ENCODE peak calls at places on chromosomes 3 and 15, in nine cellular contexts. M is esophagus squamous epithelium, H is A549, W is adrenal gland, D is neural progenitor cell, R is thoracic aorta, U is foreskin fibroblast, L is K562, V is fibroblast of lung. I is an unnamed sample.

GRCh38 chr15:71802770-71803169 is 7.6 kb upstream of the NR2E3 start:
- DNase-seq in M (no peak), H (no peak), W (no peak), D (peak; percentile 47), R (no peak), U (no peak), L (peak; percentile 49), V (no peak), I (no peak)

GRCh38 chr3:14876942-14877341 is 58.2 kb downstream of the FGD5 start:
- DNase-seq in M (peak; percentile 7), H (peak; percentile 76), W (peak; percentile 83), D (no peak), R (peak; percentile 9), U (peak; percentile 30), L (no peak), V (peak; percentile 78), I (no peak)

GRCh38 chr3:105806361-105806760 is 62.5 kb downstream of the CBLB start:
- DNase-seq in M (no peak), H (peak; percentile 68), W (no peak), D (no peak), R (no peak), U (peak; percentile 54), L (peak; percentile 27), V (peak; percentile 61), I (no peak)

GRCh38 chr3:113008117-113008516 is 17.3 kb downstream of the GTPBP8 start:
- DNase-seq in M (no peak), H (no peak), W (no peak), D (no peak), R (no peak), U (peak; percentile 25), L (no peak), V (peak; percentile 26), I (no peak)

GRCh38 chr3:30626443-30627181 is 20.2 kb downstream of the TGFBR2 start:
- DNase-seq in M (no peak), H (peak; percentile 64), W (no peak), D (no peak), R (no peak), U (no peak), L (no peak), V (peak; percentile 61), I (peak; percentile 96)

GRCh38 chr3:126057936-126058335 is 26.0 kb downstream of the SLC41A3 start:
- DNase-seq in M (no peak), H (no peak), W (no peak), D (no peak), R (no peak), U (no peak), L (no peak), V (no peak), I (no peak)

GRCh38 chr3:192482391-192482790 is 244.9 kb downstream of the FGF12 start:
- DNase-seq in M (no peak), H (no peak), W (no peak), D (no peak), R (no peak), U (no peak), L (no peak), V (no peak), I (no peak)

GRCh38 chr3:113166719-113167492 is 44.5 kb upstream of the BOC start:
- DNase-seq in M (no peak), H (no peak), W (peak; percentile 87), D (peak; percentile 55), R (no peak), U (peak; percentile 64), L (no peak), V (peak; percentile 73), I (peak; percentile 55)

GRCh38 chr15:60590935-60591490 is 112.1 kb upstream of the ICE2 start:
- DNase-seq in M (no peak), H (peak; percentile 47), W (peak; percentile 77), D (peak; percentile 91), R (no peak), U (peak; percentile 28), L (no peak), V (peak; percentile 47), I (no peak)

GRCh38 chr15:55993804-55994539 is 560 bp upstream of the NEDD4 start:
- DNase-seq in M (no peak), H (peak; percentile 69), W (peak; percentile 74), D (peak; percentile 78), R (no peak), U (peak; percentile 56), L (peak; percentile 47), V (peak; percentile 65), I (peak; percentile 81)

GRCh38 chr3:13018039-13018431 is 55.2 kb downstream of the IQSEC1 start:
- DNase-seq in M (no peak), H (no peak), W (peak; percentile 90), D (peak; percentile 74), R (no peak), U (peak; percentile 24), L (no peak), V (no peak), I (no peak)

GRCh38 chr3:146679995-146680394 is 74.8 kb upstream of the PLSCR5 start:
- DNase-seq in M (no peak), H (no peak), W (no peak), D (no peak), R (no peak), U (no peak), L (no peak), V (no peak), I (no peak)

GRCh38 chr3:139772539-139773500 is 95.0 kb upstream of the NMNAT3 start:
- DNase-seq in M (no peak), H (no peak), W (peak; percentile 15), D (no peak), R (no peak), U (peak; percentile 66), L (no peak), V (peak; percentile 91), I (peak; percentile 89)

GRCh38 chr3:81426826-81427565 is 334.4 kb downstream of the GBE1 start:
- DNase-seq in M (no peak), H (no peak), W (no peak), D (no peak), R (no peak), U (no peak), L (no peak), V (no peak), I (no peak)

GRCh38 chr3:42653560-42654330 is at the start of gene ZBTB47:
- DNase-seq in M (no peak), H (no peak), W (peak; percentile 83), D (peak; percentile 41), R (no peak), U (no peak), L (peak; percentile 46), V (peak; percentile 49), I (no peak)

GRCh38 chr3:184316792-184317191 is 2.4 kb downstream of the EIF4G1 start:
- DNase-seq in M (no peak), H (no peak), W (no peak), D (no peak), R (no peak), U (no peak), L (no peak), V (no peak), I (no peak)

GRCh38 chr3:184322731-184323487 is 8.5 kb downstream of the EIF4G1 start:
- DNase-seq in M (no peak), H (no peak), W (peak; percentile 96), D (no peak), R (no peak), U (no peak), L (no peak), V (no peak), I (no peak)

GRCh38 chr3:184317201-184317600 is 2.8 kb downstream of the EIF4G1 start:
- DNase-seq in M (no peak), H (no peak), W (no peak), D (no peak), R (no peak), U (no peak), L (no peak), V (no peak), I (no peak)

GRCh38 chr3:184321666-184322065 is 7.3 kb downstream of the EIF4G1 start:
- DNase-seq in M (no peak), H (no peak), W (no peak), D (no peak), R (no peak), U (no peak), L (no peak), V (no peak), I (no peak)

DNA sequence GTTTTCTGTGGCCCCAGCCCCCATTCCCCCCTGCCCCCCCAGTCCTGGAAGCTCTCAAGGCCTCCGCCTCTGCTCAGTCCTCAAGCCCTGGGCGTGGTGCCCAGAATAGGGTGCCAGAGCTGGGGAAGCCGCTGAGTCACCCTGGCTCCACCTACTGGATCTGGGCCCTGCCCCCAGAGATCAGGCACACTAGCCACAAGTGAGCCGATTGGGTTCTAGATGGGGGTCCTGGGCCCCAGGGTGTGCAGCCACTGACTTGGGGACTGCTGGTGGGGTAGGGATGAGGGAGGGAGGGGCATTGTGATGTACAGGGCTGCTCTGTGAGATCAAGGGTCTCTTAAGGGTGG is 5.7 kb downstream of the EIF4G1 start:
- DNase-seq in M (peak; percentile 55), H (peak; percentile 88), W (peak; percentile 99), D (no peak), R (peak; percentile 90), U (peak; percentile 97), L (peak; percentile 39), V (peak; percentile 97), I (peak; percentile 81)
- H3K4me3 ChIP-seq in M (peak overlapping the region; percentile 50), H (peak overlapping the region; percentile 32), W (no peak overlapping the region), D (no peak overlapping the region), R (peak overlapping the region; percentile 65), U (peak overlapping the region; percentile 37), L (no peak overlapping the region), V (peak overlapping the region; percentile 41), I (peak overlapping the region; percentile 17)

GRCh38 chr3:53798144-53798543 is 48.1 kb downstream of the CHDH start:
- DNase-seq in M (no peak), H (no peak), W (no peak), D (no peak), R (no peak), U (no peak), L (no peak), V (no peak), I (no peak)
- H3K4me3 ChIP-seq in M (no peak overlapping the region), H (no peak overlapping the region), W (no peak overlapping the region), D (no peak overlapping the region), R (no peak overlapping the region), U (no peak overlapping the region), L (no peak overlapping the region), V (no peak overlapping the region), I (no peak overlapping the region)

GRCh38 chr3:95923496-95924210 is 890.7 kb upstream of the EPHA6 start:
- DNase-seq in M (no peak), H (peak; percentile 32), W (no peak), D (no peak), R (no peak), U (peak; percentile 14), L (peak; percentile 14), V (peak; percentile 97), I (peak; percentile 71)
- H3K4me3 ChIP-seq in M (no peak overlapping the region), H (no peak overlapping the region), W (no peak overlapping the region), D (no peak overlapping the region), R (peak overlapping the region; percentile 58), U (peak overlapping the region; percentile 18), L (no peak overlapping the region), V (peak overlapping the region; percentile 33), I (no peak overlapping the region)

DNA sequence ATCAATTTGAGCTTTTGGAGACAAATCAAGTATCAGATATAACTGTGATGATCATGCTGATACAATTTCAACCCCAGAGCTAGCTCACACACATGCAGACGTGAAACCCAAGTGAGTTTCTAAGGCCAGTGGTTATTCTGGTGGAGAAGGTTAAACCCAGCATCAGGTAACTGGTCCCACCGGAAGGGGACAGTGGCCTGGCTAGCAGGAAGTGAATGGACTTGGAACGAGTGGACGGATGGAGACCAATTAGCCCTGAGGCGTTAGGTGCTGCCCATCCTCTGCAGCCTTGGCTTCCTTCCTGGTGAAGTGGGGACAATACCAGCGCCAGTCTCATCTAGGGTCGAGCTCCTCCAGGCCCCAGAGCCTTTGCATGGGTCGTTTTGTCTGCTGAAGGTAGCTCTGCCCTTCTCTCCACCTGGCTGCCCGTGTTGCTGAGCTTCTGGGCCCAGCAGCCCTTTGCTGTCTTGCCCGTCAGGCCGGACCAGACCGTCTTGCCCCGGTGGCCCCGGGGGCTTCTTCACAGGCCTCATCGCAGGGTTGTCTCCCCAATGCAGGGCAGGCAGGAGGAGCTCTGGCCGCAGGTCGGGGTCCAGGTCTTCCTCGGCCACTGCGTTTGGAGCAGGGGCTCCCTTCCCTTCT is 915 bp upstream of the KCTD6 start:
- DNase-seq in M (no peak), H (no peak), W (peak; percentile 59), D (no peak), R (no peak), U (no peak), L (no peak), V (no peak), I (no peak)
- H3K4me3 ChIP-seq in M (peak overlapping the region; percentile 92), H (peak overlapping the region; percentile 54), W (no peak overlapping the region), D (peak overlapping the region; percentile 35), R (peak overlapping the region; percentile 81), U (peak overlapping the region; percentile 49), L (peak overlapping the region; percentile 38), V (peak overlapping the region; percentile 47), I (peak overlapping the region; percentile 49)